ENCODE peak calls at places on chromosomes 12 and 14, in five cellular contexts. One of them, this sample, is unnamed.

GRCh38 chr12:44847888-44848770 is 28.0 kb downstream of the NELL2 start:
- DNase-seq in PC-3: no peak
- DNase-seq in heart right ventricle: no peak
- DNase-seq in transverse colon: peak
- DNase-seq in cardiac muscle cell: no peak
- DNase-seq in this sample: no peak

GRCh38 chr12:117279606-117280005 is 81.8 kb downstream of the NOS1 start:
- DNase-seq in heart right ventricle: no peak
- DNase-seq in PC-3: no peak
- DNase-seq in transverse colon: no peak
- DNase-seq in cardiac muscle cell: no peak
- DNase-seq in this sample: no peak

GRCh38 chr12:104620761-104621531 is 164.2 kb downstream of the CHST11 start:
- DNase-seq in transverse colon: no peak
- DNase-seq in PC-3: no peak
- DNase-seq in cardiac muscle cell: no peak
- DNase-seq in heart right ventricle: no peak
- DNase-seq in this sample: no peak

GRCh38 chr14:92931681-92932447 is 8.9 kb downstream of the CHGA start:
- DNase-seq in heart right ventricle: no peak
- DNase-seq in transverse colon: no peak
- DNase-seq in cardiac muscle cell: no peak
- DNase-seq in PC-3: no peak
- DNase-seq in this sample: no peak

GRCh38 chr12:71763682-71764379 is 9.2 kb downstream of the RAB21 start:
- DNase-seq in heart right ventricle: no peak
- DNase-seq in transverse colon: no peak
- DNase-seq in cardiac muscle cell: no peak
- DNase-seq in PC-3: no peak
- DNase-seq in this sample: no peak

GRCh38 chr12:105659355-105660075 is 329.0 kb downstream of the C12orf75 start:
- DNase-seq in transverse colon: no peak
- DNase-seq in cardiac muscle cell: no peak
- DNase-seq in heart right ventricle: peak
- DNase-seq in PC-3: peak
- DNase-seq in this sample: no peak

GRCh38 chr14:44620106-44621019 is 113.3 kb upstream of the FSCB start:
- DNase-seq in heart right ventricle: no peak
- DNase-seq in cardiac muscle cell: peak
- DNase-seq in transverse colon: no peak
- DNase-seq in PC-3: no peak
- DNase-seq in this sample: no peak

GRCh38 chr12:63042646-63043045 is 107.7 kb upstream of the PPM1H start:
- DNase-seq in PC-3: peak
- DNase-seq in cardiac muscle cell: no peak
- DNase-seq in heart right ventricle: no peak
- DNase-seq in transverse colon: no peak
- DNase-seq in this sample: no peak

GRCh38 chr12:1769809-1770494 is 50.4 kb upstream of the LRTM2 start:
- DNase-seq in transverse colon: no peak
- DNase-seq in PC-3: peak
- DNase-seq in cardiac muscle cell: no peak
- DNase-seq in heart right ventricle: no peak
- DNase-seq in this sample: no peak

GRCh38 chr12:22648668-22649067 is 23.7 kb downstream of the ETNK1 start:
- DNase-seq in cardiac muscle cell: no peak
- DNase-seq in heart right ventricle: no peak
- DNase-seq in transverse colon: no peak
- DNase-seq in PC-3: no peak
- DNase-seq in this sample: no peak

GRCh38 chr14:60249321-60250251 is 565 bp downstream of the PPM1A start:
- DNase-seq in transverse colon: peak
- DNase-seq in PC-3: peak
- DNase-seq in cardiac muscle cell: peak
- DNase-seq in heart right ventricle: peak
- DNase-seq in this sample: peak

GRCh38 chr14:59771577-59771976 is 99.0 kb downstream of the RTN1 start:
- DNase-seq in PC-3: peak
- DNase-seq in cardiac muscle cell: no peak
- DNase-seq in heart right ventricle: no peak
- DNase-seq in transverse colon: no peak
- DNase-seq in this sample: no peak

GRCh38 chr12:87363497-87364084 is 665.6 kb downstream of the C12orf50 start:
- DNase-seq in PC-3: peak
- DNase-seq in cardiac muscle cell: no peak
- DNase-seq in transverse colon: no peak
- DNase-seq in heart right ventricle: no peak
- DNase-seq in this sample: no peak

GRCh38 chr14:56210570-56210969 is 92.4 kb downstream of the PELI2 start:
- DNase-seq in transverse colon: no peak
- DNase-seq in heart right ventricle: no peak
- DNase-seq in cardiac muscle cell: no peak
- DNase-seq in PC-3: no peak
- DNase-seq in this sample: no peak

GRCh38 chr12:89976866-89977265 is 268.2 kb upstream of the ATP2B1 start:
- DNase-seq in cardiac muscle cell: no peak
- DNase-seq in PC-3: no peak
- DNase-seq in transverse colon: no peak
- DNase-seq in heart right ventricle: no peak
- DNase-seq in this sample: no peak

GRCh38 chr12:109547286-109547685 is 26.0 kb downstream of the MMAB start:
- DNase-seq in cardiac muscle cell: no peak
- DNase-seq in transverse colon: no peak
- DNase-seq in PC-3: no peak
- DNase-seq in heart right ventricle: no peak
- DNase-seq in this sample: no peak

GRCh38 chr14:106491851-106492250 is 965.5 kb downstream of the TMEM121 start:
- DNase-seq in heart right ventricle: no peak
- DNase-seq in transverse colon: peak
- DNase-seq in cardiac muscle cell: no peak
- DNase-seq in PC-3: peak
- DNase-seq in this sample: no peak

GRCh38 chr14:91660790-91661189 is 71.1 kb downstream of the CATSPERB start:
- DNase-seq in PC-3: no peak
- DNase-seq in transverse colon: no peak
- DNase-seq in cardiac muscle cell: no peak
- DNase-seq in heart right ventricle: no peak
- DNase-seq in this sample: no peak

GRCh38 chr14:100747021-100747586 is 20.4 kb downstream of the DLK1 start:
- DNase-seq in heart right ventricle: no peak
- DNase-seq in transverse colon: no peak
- DNase-seq in cardiac muscle cell: no peak
- DNase-seq in PC-3: peak
- DNase-seq in this sample: no peak

GRCh38 chr14:61598980-61599379 is 96.3 kb upstream of the HIF1A start:
- DNase-seq in heart right ventricle: no peak
- DNase-seq in PC-3: no peak
- DNase-seq in transverse colon: no peak
- DNase-seq in cardiac muscle cell: peak
- DNase-seq in this sample: no peak

GRCh38 chr12:47441490-47441889 is 264.3 kb downstream of the RPAP3 start:
- DNase-seq in cardiac muscle cell: no peak
- DNase-seq in transverse colon: no peak
- DNase-seq in heart right ventricle: no peak
- DNase-seq in PC-3: no peak
- DNase-seq in this sample: no peak

GRCh38 chr12:47709277-47710048 is 3.6 kb upstream of the RPAP3 start:
- DNase-seq in cardiac muscle cell: no peak
- DNase-seq in heart right ventricle: no peak
- DNase-seq in PC-3: no peak
- DNase-seq in transverse colon: no peak
- DNase-seq in this sample: no peak

GRCh38 chr14:36585100-36585499 is 2.7 kb upstream of the NKX2-8 start:
- DNase-seq in heart right ventricle: no peak
- DNase-seq in cardiac muscle cell: no peak
- DNase-seq in PC-3: no peak
- DNase-seq in transverse colon: no peak
- DNase-seq in this sample: no peak

GRCh38 chr14:92539419-92539818 is 25.8 kb downstream of the RIN3 start:
- DNase-seq in cardiac muscle cell: no peak
- DNase-seq in heart right ventricle: no peak
- DNase-seq in transverse colon: no peak
- DNase-seq in PC-3: no peak
- DNase-seq in this sample: no peak

GRCh38 chr14:30998100-30998706 is 27.2 kb upstream of the AP4S1 start:
- DNase-seq in PC-3: no peak
- DNase-seq in cardiac muscle cell: no peak
- DNase-seq in transverse colon: no peak
- DNase-seq in heart right ventricle: no peak
- DNase-seq in this sample: no peak

GRCh38 chr14:102731871-102732800 is 45.1 kb upstream of the TRAF3 start:
- DNase-seq in heart right ventricle: no peak
- DNase-seq in PC-3: no peak
- DNase-seq in cardiac muscle cell: no peak
- DNase-seq in transverse colon: no peak
- DNase-seq in this sample: no peak

GRCh38 chr12:52056801-52057613 is 5.8 kb downstream of the NR4A1 start:
- DNase-seq in transverse colon: peak
- DNase-seq in heart right ventricle: no peak
- DNase-seq in PC-3: no peak
- DNase-seq in cardiac muscle cell: no peak
- DNase-seq in this sample: no peak

GRCh38 chr14:57549765-57550420 is 56.2 kb upstream of the CCDC198 start:
- DNase-seq in cardiac muscle cell: peak
- DNase-seq in PC-3: no peak
- DNase-seq in transverse colon: no peak
- DNase-seq in heart right ventricle: no peak
- DNase-seq in this sample: no peak

GRCh38 chr12:66803972-66804371 is 125.1 kb upstream of the GRIP1 start:
- DNase-seq in transverse colon: no peak
- DNase-seq in PC-3: no peak
- DNase-seq in cardiac muscle cell: peak
- DNase-seq in heart right ventricle: no peak
- DNase-seq in this sample: no peak

DNA sequence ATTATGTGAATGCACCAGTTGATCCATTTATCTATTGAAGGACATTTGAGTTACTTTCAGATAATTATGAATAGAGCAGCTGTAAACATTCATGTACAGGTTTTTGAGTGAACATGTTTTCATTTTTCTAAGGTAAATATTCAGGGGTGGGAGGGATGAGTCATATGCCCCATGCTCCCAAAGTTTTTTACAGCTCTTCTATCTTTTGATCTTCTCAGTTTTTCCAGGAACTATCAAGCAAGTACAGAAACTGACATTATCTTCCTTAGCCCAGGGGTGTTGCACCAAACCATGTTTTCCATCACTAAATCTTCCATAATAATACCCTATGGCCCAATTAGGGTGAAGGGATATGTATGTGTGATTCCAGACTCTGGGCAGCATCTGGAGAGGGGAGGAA is 384.5 kb downstream of the EMP1 start:
- DNase-seq in PC-3: no peak
- DNase-seq in transverse colon: no peak
- DNase-seq in cardiac muscle cell: no peak
- DNase-seq in heart right ventricle: no peak
- DNase-seq in this sample: no peak
- H3K27ac ChIP-seq in PC-3: no peak
- H3K27ac ChIP-seq in transverse colon: no peak
- H3K27ac ChIP-seq in cardiac muscle cell: no peak
- H3K27ac ChIP-seq in heart right ventricle: no peak
- H3K27ac ChIP-seq in this sample: no peak

GRCh38 chr12:32455607-32456063 is 56.3 kb downstream of the FGD4 start:
- DNase-seq in cardiac muscle cell: peak
- DNase-seq in transverse colon: no peak
- DNase-seq in PC-3: peak
- DNase-seq in heart right ventricle: no peak
- DNase-seq in this sample: no peak
- H3K4me3 ChIP-seq in cardiac muscle cell: no peak
- H3K4me3 ChIP-seq in transverse colon: no peak
- H3K4me3 ChIP-seq in PC-3: peak
- H3K4me3 ChIP-seq in heart right ventricle: peak
- H3K4me3 ChIP-seq in this sample: no peak

DNA sequence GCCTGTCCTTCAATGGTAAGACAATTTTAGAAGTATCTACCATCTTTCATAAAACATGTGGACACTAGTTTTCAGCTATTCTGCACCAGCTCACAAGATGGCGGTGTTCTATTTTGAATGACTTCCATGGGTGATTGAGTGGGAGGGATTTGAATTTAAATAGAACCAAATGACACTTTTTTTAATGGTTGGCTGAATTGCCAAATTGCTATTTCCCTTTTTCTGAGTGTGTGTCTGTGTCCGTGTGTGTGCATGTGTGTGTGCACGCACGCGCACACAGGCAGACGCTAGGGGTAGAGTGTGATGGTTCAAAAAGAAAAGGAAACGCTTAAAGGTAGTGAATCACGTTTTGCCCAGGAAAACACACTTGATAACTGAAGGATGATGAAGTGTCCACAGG is 362.6 kb downstream of the DAD1 start:
- DNase-seq in PC-3: peak
- DNase-seq in transverse colon: no peak
- DNase-seq in heart right ventricle: no peak
- DNase-seq in cardiac muscle cell: no peak
- DNase-seq in this sample: no peak
- TF ChIP-seq CTCF in PC-3: peak
- TF ChIP-seq CTCF in transverse colon: no peak
- TF ChIP-seq CTCF in heart right ventricle: no peak
- TF ChIP-seq CTCF in cardiac muscle cell: no peak
- TF ChIP-seq CTCF in this sample: no peak

GRCh38 chr12:123543541-123543940 is 10.0 kb upstream of the RILPL1 start:
- DNase-seq in transverse colon: no peak
- DNase-seq in heart right ventricle: no peak
- DNase-seq in cardiac muscle cell: no peak
- DNase-seq in PC-3: no peak
- DNase-seq in this sample: no peak
- H3K27ac ChIP-seq in transverse colon: no peak
- H3K27ac ChIP-seq in heart right ventricle: no peak
- H3K27ac ChIP-seq in cardiac muscle cell: no peak
- H3K27ac ChIP-seq in PC-3: no peak
- H3K27ac ChIP-seq in this sample: no peak

GRCh38 chr12:107512391-107512790 is 173.2 kb upstream of the PWP1 start:
- DNase-seq in cardiac muscle cell: no peak
- DNase-seq in PC-3: no peak
- DNase-seq in transverse colon: no peak
- DNase-seq in heart right ventricle: no peak
- DNase-seq in this sample: no peak
- H3K4me3 ChIP-seq in cardiac muscle cell: no peak
- H3K4me3 ChIP-seq in PC-3: no peak
- H3K4me3 ChIP-seq in transverse colon: no peak
- H3K4me3 ChIP-seq in heart right ventricle: no peak
- H3K4me3 ChIP-seq in this sample: no peak